ENCODE peak calls at places on chromosomes 12 and 14, in six cellular contexts. V, X, G, Z, K and A are unnamed samples.

GRCh38 chr12:114399664-114400211 is 6.2 kb downstream of the TBX5 start:
- DNase-seq in V (no peak), X (peak), G (no peak), Z (no peak), K (no peak), A (no peak)

GRCh38 chr12:39752482-39753147 is 133.0 kb upstream of the ABCD2 start:
- DNase-seq in V (no peak), X (no peak), G (no peak), Z (no peak), K (no peak), A (no peak)

GRCh38 chr12:128365831-128366231 is 98.9 kb downstream of the TMEM132C start:
- DNase-seq in V (peak), X (no peak), G (no peak), Z (no peak), K (no peak), A (peak)

GRCh38 chr12:91225316-91225715 is 42.7 kb upstream of the DCN start:
- DNase-seq in V (no peak), X (peak), G (no peak), Z (no peak), K (no peak), A (no peak)

GRCh38 chr14:92737206-92737605 is 11.2 kb downstream of the LGMN start:
- DNase-seq in V (no peak), X (no peak), G (no peak), Z (no peak), K (no peak), A (no peak)

GRCh38 chr12:103928736-103929050 is 1.5 kb upstream of the HSP90B1 start:
- DNase-seq in V (peak), X (no peak), G (peak), Z (no peak), K (no peak), A (peak)

GRCh38 chr12:120720234-120720968 is 5.2 kb upstream of the ACADS start:
- DNase-seq in V (no peak), X (peak), G (no peak), Z (no peak), K (no peak), A (peak)

GRCh38 chr12:63070709-63071108 is 80.3 kb downstream of the AVPR1A start:
- DNase-seq in V (no peak), X (no peak), G (no peak), Z (no peak), K (no peak), A (no peak)

GRCh38 chr14:106390401-106390800 is 864.0 kb downstream of the TMEM121 start:
- DNase-seq in V (no peak), X (no peak), G (no peak), Z (no peak), K (no peak), A (no peak)

GRCh38 chr12:90287585-90287984 is 578.9 kb upstream of the ATP2B1 start:
- DNase-seq in V (no peak), X (no peak), G (no peak), Z (no peak), K (no peak), A (peak)

GRCh38 chr14:97266653-97267052 is 469.5 kb downstream of the VRK1 start:
- DNase-seq in V (no peak), X (no peak), G (no peak), Z (no peak), K (peak), A (no peak)

GRCh38 chr14:104994988-104995387 is 9.4 kb downstream of the CLBA1 start:
- DNase-seq in V (peak), X (no peak), G (no peak), Z (no peak), K (no peak), A (no peak)

GRCh38 chr12:51357374-51358047 is 11.0 kb upstream of the CELA1 start:
- DNase-seq in V (no peak), X (no peak), G (no peak), Z (no peak), K (no peak), A (no peak)
- TF ChIP-seq POLR2A in V (no peak), X (no peak), G (no peak), Z (no peak), K (no peak), A (no peak)

DNA sequence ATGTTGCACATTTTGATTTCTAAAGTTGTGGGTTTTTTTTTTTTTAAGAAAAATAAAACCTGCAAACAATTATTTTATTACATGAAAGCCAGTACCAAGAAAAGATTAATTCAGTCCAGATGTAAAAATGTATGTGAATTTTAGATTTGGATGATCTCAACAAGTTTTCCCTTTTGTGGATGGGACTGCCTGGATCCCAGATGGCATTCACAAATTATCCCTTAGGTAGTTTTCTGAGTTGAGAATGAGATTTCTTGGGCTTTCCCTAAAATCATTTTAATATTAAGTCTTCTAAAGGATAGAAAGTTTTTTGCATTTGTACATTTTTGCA is 2.8 kb downstream of the FRMD6 start:
- DNase-seq in V (no peak), X (no peak), G (no peak), Z (no peak), K (no peak), A (no peak)
- H3K4me3 ChIP-seq in V (peak), X (peak), G (no peak), Z (peak), K (no peak), A (no peak)

DNA sequence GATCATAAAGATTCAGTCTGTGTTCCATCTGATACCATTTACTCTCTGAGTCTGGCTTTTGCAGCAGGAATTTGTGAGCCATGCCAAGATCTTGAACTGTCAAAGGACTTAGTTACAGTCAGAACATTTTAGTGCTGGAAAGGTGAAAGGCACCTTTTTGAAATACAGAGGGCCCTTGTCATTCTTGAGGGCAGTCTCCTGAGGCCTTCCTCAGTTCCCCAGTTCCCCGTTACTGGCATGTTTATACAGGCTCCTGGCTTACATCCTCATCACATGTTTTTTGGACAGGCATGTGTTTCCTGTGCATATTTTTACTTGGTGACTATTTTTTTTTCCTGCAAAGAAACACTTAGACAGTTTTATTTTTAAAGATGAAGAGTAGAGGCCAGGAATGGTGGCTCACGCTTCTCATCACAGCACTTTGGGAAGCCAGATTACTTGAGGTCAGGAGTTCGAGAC is 21.0 kb downstream of the CFAP54 start:
- DNase-seq in V (peak), X (peak), G (no peak), Z (no peak), K (no peak), A (no peak)
- TF ChIP-seq POLR2A in V (no peak), X (no peak), G (no peak), Z (no peak), K (no peak), A (no peak)

GRCh38 chr14:41607119-41607785 is 576 bp downstream of the LRFN5 start:
- DNase-seq in V (no peak), X (no peak), G (no peak), Z (no peak), K (no peak), A (no peak)

GRCh38 chr14:41605550-41606248 is 977 bp upstream of the LRFN5 start:
- DNase-seq in V (peak), X (peak), G (no peak), Z (peak), K (no peak), A (no peak)

GRCh38 chr14:41604793-41605534 is 1.7 kb upstream of the LRFN5 start:
- DNase-seq in V (peak), X (peak), G (peak), Z (peak), K (no peak), A (no peak)

GRCh38 chr14:41607966-41608663 is 1.4 kb downstream of the LRFN5 start:
- DNase-seq in V (no peak), X (no peak), G (no peak), Z (no peak), K (no peak), A (no peak)

DNA sequence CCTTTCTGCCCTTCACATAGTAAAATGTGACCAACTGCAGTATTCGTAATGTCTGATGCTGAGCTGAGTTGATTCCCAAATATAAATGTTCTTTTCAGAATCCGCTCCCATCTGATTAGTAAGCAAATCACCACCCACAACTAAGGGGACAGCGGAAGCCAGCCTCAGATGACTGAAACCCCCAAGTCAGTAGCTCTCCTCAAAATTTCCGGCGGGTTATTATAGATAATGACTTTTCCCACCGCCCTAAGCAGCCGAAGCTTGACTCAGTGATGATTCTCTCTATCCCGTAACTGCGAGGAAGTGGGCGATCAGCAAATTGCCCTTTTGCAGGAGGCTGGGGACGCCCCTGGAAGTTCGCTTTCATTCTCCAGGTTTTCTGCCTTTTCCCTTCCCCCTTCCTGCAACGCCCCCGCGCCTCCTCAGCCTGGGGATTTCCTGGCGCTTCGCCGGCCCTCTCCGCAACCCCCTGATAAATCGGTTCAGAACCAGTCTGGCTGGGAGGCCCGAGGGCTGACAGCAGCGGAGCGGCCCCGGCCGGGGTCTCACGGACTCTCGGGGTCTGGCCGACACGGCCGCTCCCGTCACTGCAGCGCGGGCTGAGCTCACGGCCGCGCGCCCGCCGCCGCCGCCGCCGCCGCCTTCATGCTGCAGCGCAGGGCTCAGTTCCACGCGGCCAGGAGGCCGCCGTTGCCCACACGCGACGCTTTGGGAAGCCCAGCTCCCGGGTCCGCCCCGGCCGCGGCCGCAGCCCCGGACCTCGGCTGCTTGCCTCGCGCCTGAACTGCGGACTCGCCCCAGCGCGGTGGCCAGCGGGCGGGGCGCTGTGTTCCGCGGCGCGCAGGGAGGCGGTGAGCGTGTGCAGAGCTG is at the start of gene LRFN5:
- DNase-seq in V (peak), X (peak), G (peak), Z (peak), K (no peak), A (no peak)
- H3K4me3 ChIP-seq in V (peak), X (peak), G (peak), Z (peak), K (peak), A (no peak)